ENCODE peak calls at places on chromosomes 4 and X, in ten cellular contexts. One of them, this sample, is unnamed.

GRCh38 chr4:67746797-67747495 is 7.2 kb downstream of the GNRHR start:
- DNase-seq in left ventricle myocardium inferior: no peak
- DNase-seq in activated effector memory CD4-positive, alpha-beta T cell treated with anti-CD3 and anti-CD28 coated beads, Interleukin-2, amount 50 U/mL, for 16 hours: no peak
- DNase-seq in uterus: no peak
- DNase-seq in NCI-H1092: no peak
- DNase-seq in kidney epithelial cell: no peak
- DNase-seq in stimulated activated CD8-positive, alpha-beta memory T cell treated with anti-CD3 and anti-CD28 coated beads, Interleukin-12 subunit alpha, Interleukin-12 subunit beta, amount 100 ng/mL, for 1 hour: no peak
- DNase-seq in CD8-positive, alpha-beta memory T cell: peak; percentile 13
- DNase-seq in fibroblast of the conjunctiva: no peak
- DNase-seq in activated CD4-positive, alpha-beta T cell treated with anti-CD3 and anti-CD28 coated beads for 4 hours: no peak
- DNase-seq in this sample: no peak

GRCh38 chrX:100928660-100929613 is at the start of gene XKRX:
- DNase-seq in kidney epithelial cell: no peak
- DNase-seq in stimulated activated CD8-positive, alpha-beta memory T cell treated with anti-CD3 and anti-CD28 coated beads, Interleukin-12 subunit alpha, Interleukin-12 subunit beta, amount 100 ng/mL, for 1 hour: peak; percentile 6
- DNase-seq in left ventricle myocardium inferior: peak; percentile 20
- DNase-seq in fibroblast of the conjunctiva: no peak
- DNase-seq in activated CD4-positive, alpha-beta T cell treated with anti-CD3 and anti-CD28 coated beads for 4 hours: peak; percentile 34
- DNase-seq in activated effector memory CD4-positive, alpha-beta T cell treated with anti-CD3 and anti-CD28 coated beads, Interleukin-2, amount 50 U/mL, for 16 hours: peak; percentile 72
- DNase-seq in uterus: peak; percentile 18
- DNase-seq in NCI-H1092: peak; percentile 7
- DNase-seq in CD8-positive, alpha-beta memory T cell: peak; percentile 4
- DNase-seq in this sample: no peak

GRCh38 chrX:18886344-18887161 is 97.4 kb downstream of the PHKA2 start:
- DNase-seq in activated CD4-positive, alpha-beta T cell treated with anti-CD3 and anti-CD28 coated beads for 4 hours: peak; percentile 33
- DNase-seq in kidney epithelial cell: no peak
- DNase-seq in activated effector memory CD4-positive, alpha-beta T cell treated with anti-CD3 and anti-CD28 coated beads, Interleukin-2, amount 50 U/mL, for 16 hours: peak; percentile 80
- DNase-seq in left ventricle myocardium inferior: peak; percentile 74
- DNase-seq in fibroblast of the conjunctiva: peak; percentile 55
- DNase-seq in CD8-positive, alpha-beta memory T cell: peak; percentile 35
- DNase-seq in NCI-H1092: peak; percentile 42
- DNase-seq in uterus: peak; percentile 78
- DNase-seq in stimulated activated CD8-positive, alpha-beta memory T cell treated with anti-CD3 and anti-CD28 coated beads, Interleukin-12 subunit alpha, Interleukin-12 subunit beta, amount 100 ng/mL, for 1 hour: no peak
- DNase-seq in this sample: no peak

GRCh38 chr4:94595013-94595412 is 143.3 kb downstream of the PDLIM5 start:
- DNase-seq in fibroblast of the conjunctiva: no peak
- DNase-seq in activated effector memory CD4-positive, alpha-beta T cell treated with anti-CD3 and anti-CD28 coated beads, Interleukin-2, amount 50 U/mL, for 16 hours: no peak
- DNase-seq in left ventricle myocardium inferior: no peak
- DNase-seq in uterus: no peak
- DNase-seq in stimulated activated CD8-positive, alpha-beta memory T cell treated with anti-CD3 and anti-CD28 coated beads, Interleukin-12 subunit alpha, Interleukin-12 subunit beta, amount 100 ng/mL, for 1 hour: no peak
- DNase-seq in kidney epithelial cell: no peak
- DNase-seq in activated CD4-positive, alpha-beta T cell treated with anti-CD3 and anti-CD28 coated beads for 4 hours: no peak
- DNase-seq in CD8-positive, alpha-beta memory T cell: no peak
- DNase-seq in NCI-H1092: no peak
- DNase-seq in this sample: no peak

GRCh38 chr4:184096561-184097239 is 121.0 kb downstream of the ENPP6 start:
- DNase-seq in uterus: no peak
- DNase-seq in activated CD4-positive, alpha-beta T cell treated with anti-CD3 and anti-CD28 coated beads for 4 hours: no peak
- DNase-seq in kidney epithelial cell: no peak
- DNase-seq in stimulated activated CD8-positive, alpha-beta memory T cell treated with anti-CD3 and anti-CD28 coated beads, Interleukin-12 subunit alpha, Interleukin-12 subunit beta, amount 100 ng/mL, for 1 hour: no peak
- DNase-seq in CD8-positive, alpha-beta memory T cell: no peak
- DNase-seq in activated effector memory CD4-positive, alpha-beta T cell treated with anti-CD3 and anti-CD28 coated beads, Interleukin-2, amount 50 U/mL, for 16 hours: no peak
- DNase-seq in left ventricle myocardium inferior: no peak
- DNase-seq in NCI-H1092: no peak
- DNase-seq in fibroblast of the conjunctiva: peak; percentile 27
- DNase-seq in this sample: no peak

GRCh38 chr4:6495736-6496135 is 23.3 kb upstream of the PPP2R2C start:
- DNase-seq in activated effector memory CD4-positive, alpha-beta T cell treated with anti-CD3 and anti-CD28 coated beads, Interleukin-2, amount 50 U/mL, for 16 hours: no peak
- DNase-seq in NCI-H1092: no peak
- DNase-seq in left ventricle myocardium inferior: no peak
- DNase-seq in kidney epithelial cell: no peak
- DNase-seq in fibroblast of the conjunctiva: no peak
- DNase-seq in stimulated activated CD8-positive, alpha-beta memory T cell treated with anti-CD3 and anti-CD28 coated beads, Interleukin-12 subunit alpha, Interleukin-12 subunit beta, amount 100 ng/mL, for 1 hour: no peak
- DNase-seq in CD8-positive, alpha-beta memory T cell: no peak
- DNase-seq in activated CD4-positive, alpha-beta T cell treated with anti-CD3 and anti-CD28 coated beads for 4 hours: no peak
- DNase-seq in uterus: no peak
- DNase-seq in this sample: no peak

GRCh38 chrX:18278448-18278847 is 57.8 kb upstream of the BEND2 start:
- DNase-seq in CD8-positive, alpha-beta memory T cell: no peak
- DNase-seq in left ventricle myocardium inferior: no peak
- DNase-seq in stimulated activated CD8-positive, alpha-beta memory T cell treated with anti-CD3 and anti-CD28 coated beads, Interleukin-12 subunit alpha, Interleukin-12 subunit beta, amount 100 ng/mL, for 1 hour: no peak
- DNase-seq in NCI-H1092: no peak
- DNase-seq in kidney epithelial cell: no peak
- DNase-seq in uterus: no peak
- DNase-seq in activated effector memory CD4-positive, alpha-beta T cell treated with anti-CD3 and anti-CD28 coated beads, Interleukin-2, amount 50 U/mL, for 16 hours: no peak
- DNase-seq in fibroblast of the conjunctiva: no peak
- DNase-seq in activated CD4-positive, alpha-beta T cell treated with anti-CD3 and anti-CD28 coated beads for 4 hours: no peak
- DNase-seq in this sample: no peak

GRCh38 chrX:106875151-106875550 is 28.0 kb downstream of the RIPPLY1 start:
- DNase-seq in kidney epithelial cell: no peak
- DNase-seq in uterus: no peak
- DNase-seq in activated CD4-positive, alpha-beta T cell treated with anti-CD3 and anti-CD28 coated beads for 4 hours: no peak
- DNase-seq in activated effector memory CD4-positive, alpha-beta T cell treated with anti-CD3 and anti-CD28 coated beads, Interleukin-2, amount 50 U/mL, for 16 hours: no peak
- DNase-seq in CD8-positive, alpha-beta memory T cell: no peak
- DNase-seq in stimulated activated CD8-positive, alpha-beta memory T cell treated with anti-CD3 and anti-CD28 coated beads, Interleukin-12 subunit alpha, Interleukin-12 subunit beta, amount 100 ng/mL, for 1 hour: no peak
- DNase-seq in fibroblast of the conjunctiva: no peak
- DNase-seq in NCI-H1092: no peak
- DNase-seq in left ventricle myocardium inferior: no peak
- DNase-seq in this sample: no peak

GRCh38 chr4:156672924-156673323 is 298.7 kb downstream of the PDGFC start:
- DNase-seq in stimulated activated CD8-positive, alpha-beta memory T cell treated with anti-CD3 and anti-CD28 coated beads, Interleukin-12 subunit alpha, Interleukin-12 subunit beta, amount 100 ng/mL, for 1 hour: no peak
- DNase-seq in uterus: no peak
- DNase-seq in fibroblast of the conjunctiva: no peak
- DNase-seq in kidney epithelial cell: no peak
- DNase-seq in activated CD4-positive, alpha-beta T cell treated with anti-CD3 and anti-CD28 coated beads for 4 hours: no peak
- DNase-seq in NCI-H1092: no peak
- DNase-seq in CD8-positive, alpha-beta memory T cell: no peak
- DNase-seq in left ventricle myocardium inferior: no peak
- DNase-seq in activated effector memory CD4-positive, alpha-beta T cell treated with anti-CD3 and anti-CD28 coated beads, Interleukin-2, amount 50 U/mL, for 16 hours: no peak
- DNase-seq in this sample: no peak

GRCh38 chrX:123504630-123505270 is 228.1 kb downstream of the THOC2 start:
- DNase-seq in stimulated activated CD8-positive, alpha-beta memory T cell treated with anti-CD3 and anti-CD28 coated beads, Interleukin-12 subunit alpha, Interleukin-12 subunit beta, amount 100 ng/mL, for 1 hour: no peak
- DNase-seq in NCI-H1092: no peak
- DNase-seq in fibroblast of the conjunctiva: no peak
- DNase-seq in activated effector memory CD4-positive, alpha-beta T cell treated with anti-CD3 and anti-CD28 coated beads, Interleukin-2, amount 50 U/mL, for 16 hours: no peak
- DNase-seq in kidney epithelial cell: no peak
- DNase-seq in left ventricle myocardium inferior: no peak
- DNase-seq in activated CD4-positive, alpha-beta T cell treated with anti-CD3 and anti-CD28 coated beads for 4 hours: no peak
- DNase-seq in CD8-positive, alpha-beta memory T cell: no peak
- DNase-seq in uterus: no peak
- DNase-seq in this sample: no peak

GRCh38 chr4:173397604-173398003 is 1.3 kb downstream of the SCRG1 start:
- DNase-seq in left ventricle myocardium inferior: no peak
- DNase-seq in kidney epithelial cell: no peak
- DNase-seq in NCI-H1092: no peak
- DNase-seq in uterus: no peak
- DNase-seq in activated CD4-positive, alpha-beta T cell treated with anti-CD3 and anti-CD28 coated beads for 4 hours: no peak
- DNase-seq in CD8-positive, alpha-beta memory T cell: no peak
- DNase-seq in activated effector memory CD4-positive, alpha-beta T cell treated with anti-CD3 and anti-CD28 coated beads, Interleukin-2, amount 50 U/mL, for 16 hours: no peak
- DNase-seq in fibroblast of the conjunctiva: no peak
- DNase-seq in stimulated activated CD8-positive, alpha-beta memory T cell treated with anti-CD3 and anti-CD28 coated beads, Interleukin-12 subunit alpha, Interleukin-12 subunit beta, amount 100 ng/mL, for 1 hour: no peak
- DNase-seq in this sample: no peak

GRCh38 chr4:15714616-15715015 is 11.8 kb downstream of the BST1 start:
- DNase-seq in left ventricle myocardium inferior: no peak
- DNase-seq in kidney epithelial cell: no peak
- DNase-seq in activated effector memory CD4-positive, alpha-beta T cell treated with anti-CD3 and anti-CD28 coated beads, Interleukin-2, amount 50 U/mL, for 16 hours: no peak
- DNase-seq in stimulated activated CD8-positive, alpha-beta memory T cell treated with anti-CD3 and anti-CD28 coated beads, Interleukin-12 subunit alpha, Interleukin-12 subunit beta, amount 100 ng/mL, for 1 hour: no peak
- DNase-seq in NCI-H1092: no peak
- DNase-seq in fibroblast of the conjunctiva: no peak
- DNase-seq in uterus: no peak
- DNase-seq in activated CD4-positive, alpha-beta T cell treated with anti-CD3 and anti-CD28 coated beads for 4 hours: no peak
- DNase-seq in CD8-positive, alpha-beta memory T cell: no peak
- DNase-seq in this sample: no peak

GRCh38 chrX:68684291-68684918 is 36.9 kb downstream of the STARD8 start:
- DNase-seq in activated effector memory CD4-positive, alpha-beta T cell treated with anti-CD3 and anti-CD28 coated beads, Interleukin-2, amount 50 U/mL, for 16 hours: no peak
- DNase-seq in uterus: no peak
- DNase-seq in CD8-positive, alpha-beta memory T cell: no peak
- DNase-seq in fibroblast of the conjunctiva: no peak
- DNase-seq in left ventricle myocardium inferior: peak; percentile 71
- DNase-seq in activated CD4-positive, alpha-beta T cell treated with anti-CD3 and anti-CD28 coated beads for 4 hours: no peak
- DNase-seq in NCI-H1092: no peak
- DNase-seq in kidney epithelial cell: no peak
- DNase-seq in stimulated activated CD8-positive, alpha-beta memory T cell treated with anti-CD3 and anti-CD28 coated beads, Interleukin-12 subunit alpha, Interleukin-12 subunit beta, amount 100 ng/mL, for 1 hour: no peak
- DNase-seq in this sample: no peak

GRCh38 chr4:2534904-2535385 is 1.5 kb upstream of the FAM193A start:
- DNase-seq in stimulated activated CD8-positive, alpha-beta memory T cell treated with anti-CD3 and anti-CD28 coated beads, Interleukin-12 subunit alpha, Interleukin-12 subunit beta, amount 100 ng/mL, for 1 hour: no peak
- DNase-seq in CD8-positive, alpha-beta memory T cell: no peak
- DNase-seq in uterus: no peak
- DNase-seq in activated effector memory CD4-positive, alpha-beta T cell treated with anti-CD3 and anti-CD28 coated beads, Interleukin-2, amount 50 U/mL, for 16 hours: no peak
- DNase-seq in left ventricle myocardium inferior: no peak
- DNase-seq in kidney epithelial cell: no peak
- DNase-seq in fibroblast of the conjunctiva: no peak
- DNase-seq in NCI-H1092: no peak
- DNase-seq in activated CD4-positive, alpha-beta T cell treated with anti-CD3 and anti-CD28 coated beads for 4 hours: peak; percentile 2
- DNase-seq in this sample: no peak

GRCh38 chrX:118884552-118885138 is 61.0 kb downstream of the ZCCHC12 start:
- DNase-seq in kidney epithelial cell: no peak
- DNase-seq in left ventricle myocardium inferior: no peak
- DNase-seq in CD8-positive, alpha-beta memory T cell: no peak
- DNase-seq in activated effector memory CD4-positive, alpha-beta T cell treated with anti-CD3 and anti-CD28 coated beads, Interleukin-2, amount 50 U/mL, for 16 hours: no peak
- DNase-seq in NCI-H1092: no peak
- DNase-seq in activated CD4-positive, alpha-beta T cell treated with anti-CD3 and anti-CD28 coated beads for 4 hours: no peak
- DNase-seq in stimulated activated CD8-positive, alpha-beta memory T cell treated with anti-CD3 and anti-CD28 coated beads, Interleukin-12 subunit alpha, Interleukin-12 subunit beta, amount 100 ng/mL, for 1 hour: no peak
- DNase-seq in fibroblast of the conjunctiva: no peak
- DNase-seq in uterus: no peak
- DNase-seq in this sample: no peak

GRCh38 chr4:80268081-80268823 is 1.8 kb downstream of the FGF5 start:
- DNase-seq in fibroblast of the conjunctiva: no peak
- DNase-seq in stimulated activated CD8-positive, alpha-beta memory T cell treated with anti-CD3 and anti-CD28 coated beads, Interleukin-12 subunit alpha, Interleukin-12 subunit beta, amount 100 ng/mL, for 1 hour: no peak
- DNase-seq in activated CD4-positive, alpha-beta T cell treated with anti-CD3 and anti-CD28 coated beads for 4 hours: no peak
- DNase-seq in left ventricle myocardium inferior: no peak
- DNase-seq in uterus: no peak
- DNase-seq in NCI-H1092: no peak
- DNase-seq in kidney epithelial cell: no peak
- DNase-seq in activated effector memory CD4-positive, alpha-beta T cell treated with anti-CD3 and anti-CD28 coated beads, Interleukin-2, amount 50 U/mL, for 16 hours: no peak
- DNase-seq in CD8-positive, alpha-beta memory T cell: no peak
- DNase-seq in this sample: no peak

GRCh38 chrX:10399152-10399741 is 221.1 kb downstream of the MID1 start:
- DNase-seq in kidney epithelial cell: no peak
- DNase-seq in NCI-H1092: no peak
- DNase-seq in activated CD4-positive, alpha-beta T cell treated with anti-CD3 and anti-CD28 coated beads for 4 hours: no peak
- DNase-seq in fibroblast of the conjunctiva: no peak
- DNase-seq in CD8-positive, alpha-beta memory T cell: no peak
- DNase-seq in uterus: no peak
- DNase-seq in stimulated activated CD8-positive, alpha-beta memory T cell treated with anti-CD3 and anti-CD28 coated beads, Interleukin-12 subunit alpha, Interleukin-12 subunit beta, amount 100 ng/mL, for 1 hour: no peak
- DNase-seq in left ventricle myocardium inferior: no peak
- DNase-seq in activated effector memory CD4-positive, alpha-beta T cell treated with anti-CD3 and anti-CD28 coated beads, Interleukin-2, amount 50 U/mL, for 16 hours: no peak
- DNase-seq in this sample: no peak

GRCh38 chrX:135596495-135596894 is 76.0 kb downstream of the INTS6L start:
- DNase-seq in kidney epithelial cell: no peak
- DNase-seq in left ventricle myocardium inferior: peak; percentile 14
- DNase-seq in CD8-positive, alpha-beta memory T cell: peak; percentile 23
- DNase-seq in NCI-H1092: peak; percentile 53
- DNase-seq in uterus: no peak
- DNase-seq in activated CD4-positive, alpha-beta T cell treated with anti-CD3 and anti-CD28 coated beads for 4 hours: peak; percentile 3
- DNase-seq in activated effector memory CD4-positive, alpha-beta T cell treated with anti-CD3 and anti-CD28 coated beads, Interleukin-2, amount 50 U/mL, for 16 hours: peak; percentile 79
- DNase-seq in fibroblast of the conjunctiva: no peak
- DNase-seq in stimulated activated CD8-positive, alpha-beta memory T cell treated with anti-CD3 and anti-CD28 coated beads, Interleukin-12 subunit alpha, Interleukin-12 subunit beta, amount 100 ng/mL, for 1 hour: peak; percentile 13
- DNase-seq in this sample: no peak

GRCh38 chrX:84737471-84737871 is 235.2 kb upstream of the HDX start:
- DNase-seq in left ventricle myocardium inferior: peak; percentile 10
- DNase-seq in activated effector memory CD4-positive, alpha-beta T cell treated with anti-CD3 and anti-CD28 coated beads, Interleukin-2, amount 50 U/mL, for 16 hours: no peak
- DNase-seq in CD8-positive, alpha-beta memory T cell: no peak
- DNase-seq in NCI-H1092: no peak
- DNase-seq in stimulated activated CD8-positive, alpha-beta memory T cell treated with anti-CD3 and anti-CD28 coated beads, Interleukin-12 subunit alpha, Interleukin-12 subunit beta, amount 100 ng/mL, for 1 hour: no peak
- DNase-seq in kidney epithelial cell: no peak
- DNase-seq in uterus: peak; percentile 55
- DNase-seq in activated CD4-positive, alpha-beta T cell treated with anti-CD3 and anti-CD28 coated beads for 4 hours: no peak
- DNase-seq in fibroblast of the conjunctiva: peak; percentile 68
- DNase-seq in this sample: no peak

GRCh38 chrX:3167771-3168170 is 126.5 kb downstream of the ARSF start:
- DNase-seq in uterus: no peak
- DNase-seq in fibroblast of the conjunctiva: no peak
- DNase-seq in NCI-H1092: no peak
- DNase-seq in activated effector memory CD4-positive, alpha-beta T cell treated with anti-CD3 and anti-CD28 coated beads, Interleukin-2, amount 50 U/mL, for 16 hours: no peak
- DNase-seq in stimulated activated CD8-positive, alpha-beta memory T cell treated with anti-CD3 and anti-CD28 coated beads, Interleukin-12 subunit alpha, Interleukin-12 subunit beta, amount 100 ng/mL, for 1 hour: no peak
- DNase-seq in activated CD4-positive, alpha-beta T cell treated with anti-CD3 and anti-CD28 coated beads for 4 hours: no peak
- DNase-seq in kidney epithelial cell: no peak
- DNase-seq in left ventricle myocardium inferior: no peak
- DNase-seq in CD8-positive, alpha-beta memory T cell: no peak
- DNase-seq in this sample: no peak

This sample was measured in epithelial cell of proximal tubule.